ENCODE peak calls at places on chromosomes 3 and 15, in seven cellular contexts. M is psoas muscle, O is A673, B is Panc1, A is PC-3, T is HCT116, J is uterus. P is an unnamed sample. For H3K4me1, the result is how much of the 10 kb centered on the place peaks cover.

GRCh38 chr3:85193565-85193964 is 234.8 kb downstream of the CADM2 start:
- DNase-seq in M (no peak), O (no peak), B (no peak), A (peak), T (no peak), J (no peak), P (no peak)

GRCh38 chr15:83717010-83717409 is 63.1 kb downstream of the ADAMTSL3 start:
- DNase-seq in M (no peak), O (peak), B (no peak), A (no peak), T (no peak), J (no peak), P (no peak)

GRCh38 chr3:128271536-128272332 is 118.5 kb downstream of the EEFSEC start:
- DNase-seq in M (no peak), O (no peak), B (no peak), A (no peak), T (no peak), J (no peak), P (no peak)

GRCh38 chr15:33860749-33861148 is 107.5 kb upstream of the CHRM5 start:
- DNase-seq in M (no peak), O (no peak), B (no peak), A (peak), T (peak), J (no peak), P (no peak)

GRCh38 chr3:188553569-188553968 is 399.6 kb downstream of the LPP start:
- DNase-seq in M (no peak), O (no peak), B (no peak), A (peak), T (no peak), J (no peak), P (no peak)

GRCh38 chr3:120350431-120350941 is 1.3 kb upstream of the LRRC58 start:
- DNase-seq in M (no peak), O (peak), B (no peak), A (peak), T (no peak), J (peak), P (peak)

GRCh38 chr3:117941015-117941414 is 1093.6 kb downstream of the IGSF11 start:
- DNase-seq in M (no peak), O (no peak), B (no peak), A (no peak), T (no peak), J (no peak), P (no peak)

GRCh38 chr3:5271061-5271683 is 83.7 kb downstream of the EDEM1 start:
- DNase-seq in M (no peak), O (no peak), B (no peak), A (no peak), T (no peak), J (no peak), P (no peak)

GRCh38 chr15:77415450-77416448 is 4.2 kb downstream of the PEAK1 start:
- DNase-seq in M (peak), O (no peak), B (no peak), A (no peak), T (no peak), J (no peak), P (no peak)

GRCh38 chr3:151795276-151795675 is 18.6 kb upstream of the AADAC start:
- DNase-seq in M (no peak), O (peak), B (peak), A (peak), T (no peak), J (no peak), P (no peak)

GRCh38 chr3:113498221-113499005 is 16.5 kb downstream of the SPICE1 start:
- DNase-seq in M (no peak), O (no peak), B (no peak), A (peak), T (no peak), J (no peak), P (no peak)

GRCh38 chr3:187507266-187507665 is 139.1 kb downstream of the RTP4 start:
- DNase-seq in M (no peak), O (no peak), B (no peak), A (no peak), T (no peak), J (no peak), P (no peak)

GRCh38 chr3:2061360-2061759 is 37.3 kb upstream of the CNTN4 start:
- DNase-seq in M (no peak), O (no peak), B (no peak), A (no peak), T (no peak), J (no peak), P (no peak)

GRCh38 chr3:188037116-188037718 is 116.7 kb upstream of the LPP start:
- DNase-seq in M (no peak), O (peak), B (no peak), A (peak), T (peak), J (no peak), P (peak)

GRCh38 chr3:189494632-189495031 is 136.6 kb upstream of the TP63 start:
- DNase-seq in M (no peak), O (no peak), B (no peak), A (no peak), T (no peak), J (no peak), P (no peak)

GRCh38 chr3:117919611-117920010 is 1115.0 kb downstream of the IGSF11 start:
- DNase-seq in M (no peak), O (no peak), B (no peak), A (no peak), T (no peak), J (no peak), P (no peak)

GRCh38 chr3:131033480-131034080 is 6.9 kb downstream of the NEK11 start:
- DNase-seq in M (no peak), O (peak), B (peak), A (peak), T (peak), J (no peak), P (no peak)

GRCh38 chr15:47897525-47897924 is 180.2 kb downstream of the SEMA6D start:
- DNase-seq in M (no peak), O (no peak), B (no peak), A (peak), T (no peak), J (no peak), P (no peak)

GRCh38 chr3:8457039-8457438 is 44.6 kb upstream of the LMCD1 start:
- DNase-seq in M (no peak), O (no peak), B (no peak), A (no peak), T (no peak), J (no peak), P (no peak)

GRCh38 chr15:69996321-69996720 is 101.4 kb downstream of the TLE3 start:
- DNase-seq in M (no peak), O (no peak), B (no peak), A (no peak), T (no peak), J (no peak), P (no peak)

GRCh38 chr3:142359367-142359766 is 88.5 kb downstream of the XRN1 start:
- DNase-seq in M (no peak), O (no peak), B (no peak), A (no peak), T (no peak), J (no peak), P (no peak)

GRCh38 chr3:48664929-48665328 is 2.2 kb upstream of the CELSR3 start:
- DNase-seq in M (no peak), O (no peak), B (no peak), A (no peak), T (no peak), J (no peak), P (no peak)

GRCh38 chr3:52533623-52534280 is at the start of gene NT5DC2:
- DNase-seq in M (peak), O (peak), B (no peak), A (peak), T (no peak), J (peak), P (peak)

DNA sequence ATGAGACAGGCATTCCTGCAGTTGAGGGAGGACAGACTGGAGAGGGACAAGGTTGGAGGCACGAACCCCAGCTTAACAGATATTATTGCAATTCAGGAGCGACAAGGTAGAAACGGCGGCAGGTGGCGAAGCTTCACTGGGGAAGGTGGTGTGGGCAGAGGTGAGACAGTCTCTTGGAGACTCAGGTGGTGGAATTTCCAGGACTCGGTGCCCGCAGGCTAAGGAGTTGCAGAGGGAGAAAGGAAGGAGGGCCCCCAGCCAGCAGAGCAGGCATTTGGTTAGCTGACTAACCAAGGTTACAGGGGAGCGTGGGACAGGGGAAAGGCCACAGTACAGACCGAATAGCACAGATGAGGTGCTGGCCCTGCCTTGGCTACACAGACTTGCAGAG is 3.0 kb downstream of the FAM174B start:
- DNase-seq in M (no peak), O (no peak), B (no peak), A (peak), T (no peak), J (no peak), P (no peak)
- H3K4me1 ChIP-seq in M (under half), O (under half), B (under half), A (under half), T (under half), J (under half), P (under half)

DNA sequence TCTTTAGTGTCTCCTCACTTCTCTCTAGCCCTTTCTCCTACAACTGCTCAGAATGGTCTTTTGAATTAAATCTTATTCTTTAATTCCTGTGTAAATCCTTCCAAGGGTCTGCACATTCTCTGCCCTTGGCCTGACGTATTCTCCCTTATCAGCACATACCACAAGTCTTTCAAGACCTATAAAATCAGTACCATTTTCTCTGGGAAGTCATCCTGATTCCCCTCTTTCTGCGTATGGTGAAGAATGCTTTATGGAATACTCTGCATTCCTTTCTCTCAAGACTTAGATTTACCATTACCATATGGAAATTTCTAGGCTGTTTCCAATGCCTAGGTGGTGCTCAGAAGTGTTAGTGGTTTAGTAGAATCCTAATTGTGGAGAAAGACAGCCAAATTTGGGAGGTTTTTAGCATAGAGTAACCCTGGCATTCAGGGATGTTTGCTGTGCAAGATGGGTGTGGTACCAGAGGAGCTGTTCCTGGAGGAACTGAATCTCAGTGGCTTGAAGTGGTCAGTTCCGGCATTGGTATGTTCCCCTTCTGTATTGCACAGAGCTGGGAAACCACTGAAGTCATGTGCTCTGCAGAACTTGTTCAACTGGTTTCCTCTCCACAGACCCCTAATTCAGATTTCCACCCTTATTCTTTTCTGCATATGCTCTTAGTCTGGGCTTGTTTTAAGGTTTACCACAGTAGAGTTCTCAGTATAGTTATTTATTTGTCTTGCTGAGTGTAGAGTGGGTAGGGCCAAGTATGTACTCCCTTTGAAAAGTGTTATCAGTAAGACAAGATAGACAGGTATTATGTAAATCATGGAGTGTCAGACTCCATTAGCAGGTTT is 24.5 kb downstream of the IQGAP1 start:
- DNase-seq in M (no peak), O (no peak), B (no peak), A (peak), T (peak), J (no peak), P (no peak)
- H3K4me1 ChIP-seq in M (half or more), O (under half), B (under half), A (under half), T (under half), J (under half), P (under half)

DNA sequence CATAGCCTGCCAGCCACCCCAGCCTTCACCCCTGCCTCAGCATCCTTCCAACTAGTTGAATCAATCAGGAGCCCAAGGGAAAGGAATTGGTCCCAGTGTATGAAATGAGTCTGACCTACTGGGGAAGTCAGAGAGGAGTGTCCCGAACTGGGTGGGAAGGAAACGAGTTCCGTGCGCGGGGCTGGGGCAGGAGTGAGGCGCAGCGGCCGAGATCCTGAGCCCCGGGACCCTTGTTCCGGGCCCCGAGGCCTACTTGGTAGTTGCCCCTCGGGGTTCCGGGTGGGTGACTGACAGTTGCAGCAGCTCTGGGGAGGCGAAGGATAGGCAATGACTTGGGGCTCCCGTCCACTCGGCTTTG is 1.1 kb upstream of the PLCL2 start:
- DNase-seq in M (no peak), O (no peak), B (no peak), A (no peak), T (no peak), J (no peak), P (no peak)
- H3K4me1 ChIP-seq in M (half or more), O (under half), B (under half), A (under half), T (under half), J (under half), P (under half)

DNA sequence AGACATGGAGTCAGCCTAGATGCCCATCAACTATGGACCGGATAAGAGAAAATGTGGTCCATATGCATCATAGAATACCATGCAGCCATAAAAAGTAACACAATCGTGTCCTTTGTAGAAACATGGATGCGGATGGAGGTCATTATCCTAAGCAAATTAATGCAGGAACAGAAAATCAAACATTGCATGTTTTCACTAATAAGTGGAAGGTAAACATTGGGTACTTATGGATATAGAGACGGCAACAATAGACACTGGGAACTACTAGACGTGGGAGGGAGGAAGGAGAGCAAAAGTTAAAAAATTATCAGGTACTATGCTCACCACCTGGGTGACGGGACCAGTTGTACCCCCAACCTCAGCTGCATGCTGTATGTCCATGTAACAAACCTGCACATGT is 2.5 kb downstream of the PLD1 start:
- DNase-seq in M (no peak), O (no peak), B (no peak), A (no peak), T (no peak), J (no peak), P (no peak)
- H3K4me1 ChIP-seq in M (under half), O (under half), B (half or more), A (half or more), T (under half), J (under half), P (under half)

GRCh38 chr15:52540374-52541012 is 11.8 kb upstream of the MYO5A start:
- DNase-seq in M (no peak), O (no peak), B (no peak), A (no peak), T (no peak), J (no peak), P (no peak)

GRCh38 chr15:52532427-52532826 is 3.7 kb upstream of the MYO5A start:
- DNase-seq in M (no peak), O (no peak), B (no peak), A (no peak), T (no peak), J (no peak), P (no peak)

GRCh38 chr15:52537459-52537858 is 8.8 kb upstream of the MYO5A start:
- DNase-seq in M (no peak), O (no peak), B (no peak), A (no peak), T (no peak), J (no peak), P (no peak)
- H3K4me1 ChIP-seq in M (under half), O (under half), B (under half), A (under half), T (under half), J (under half), P (under half)

GRCh38 chr3:138328341-138328740 is 1.3 kb downstream of the NME9 start:
- DNase-seq in M (no peak), O (peak), B (no peak), A (no peak), T (no peak), J (no peak), P (no peak)

GRCh38 chr3:138329127-138329983 is at the start of gene NME9:
- DNase-seq in M (peak), O (peak), B (peak), A (peak), T (peak), J (peak), P (peak)

GRCh38 chr3:138326866-138327595 is 2.6 kb downstream of the NME9 start:
- DNase-seq in M (no peak), O (no peak), B (no peak), A (no peak), T (no peak), J (no peak), P (no peak)

GRCh38 chr3:138325990-138326389 is 3.7 kb downstream of the NME9 start:
- DNase-seq in M (no peak), O (no peak), B (no peak), A (no peak), T (no peak), J (no peak), P (no peak)

DNA sequence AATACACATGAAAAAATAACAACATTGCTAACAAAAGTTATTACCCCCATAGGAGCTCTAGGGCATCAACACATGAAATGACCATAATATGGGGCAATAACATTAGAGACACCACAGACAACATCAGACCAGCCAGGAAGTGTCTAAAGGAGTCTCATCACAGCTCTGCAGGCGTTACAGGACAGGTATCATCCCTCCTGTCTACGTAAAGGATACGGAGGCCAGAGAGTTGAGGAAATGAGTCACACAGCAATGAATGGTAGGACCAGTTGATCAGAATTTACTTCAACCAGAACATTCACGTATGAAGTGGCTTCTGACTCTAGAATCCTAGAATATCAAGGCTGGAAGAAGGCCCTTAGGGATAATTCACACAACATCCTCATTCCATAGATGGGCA is 1.8 kb downstream of the NME9 start:
- DNase-seq in M (no peak), O (no peak), B (no peak), A (peak), T (no peak), J (no peak), P (no peak)
- H3K4me1 ChIP-seq in M (under half), O (under half), B (under half), A (under half), T (under half), J (under half), P (under half)

DNA sequence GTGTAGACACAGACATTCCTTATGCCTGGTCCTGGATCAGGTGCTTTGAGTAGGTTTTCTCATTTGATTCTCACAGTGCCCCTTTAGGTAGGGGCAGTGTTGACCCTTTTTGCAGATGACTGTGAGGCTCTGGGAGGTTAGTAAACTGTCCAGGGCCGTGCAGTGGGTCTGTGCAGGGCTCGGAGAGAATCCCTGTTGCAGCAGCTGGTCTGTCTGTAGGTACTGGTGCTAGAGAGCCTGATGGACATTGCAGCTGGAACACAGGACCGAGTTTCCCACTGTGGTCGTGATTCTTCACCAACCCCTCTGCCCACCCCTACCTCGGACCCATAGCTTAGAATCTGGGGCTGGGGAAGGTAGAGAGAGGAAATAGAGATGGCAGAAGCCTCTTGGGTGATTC is 51.8 kb downstream of the CHCHD6 start:
- DNase-seq in M (no peak), O (no peak), B (no peak), A (no peak), T (no peak), J (no peak), P (no peak)
- H3K4me1 ChIP-seq in M (under half), O (under half), B (under half), A (under half), T (under half), J (under half), P (under half)

DNA sequence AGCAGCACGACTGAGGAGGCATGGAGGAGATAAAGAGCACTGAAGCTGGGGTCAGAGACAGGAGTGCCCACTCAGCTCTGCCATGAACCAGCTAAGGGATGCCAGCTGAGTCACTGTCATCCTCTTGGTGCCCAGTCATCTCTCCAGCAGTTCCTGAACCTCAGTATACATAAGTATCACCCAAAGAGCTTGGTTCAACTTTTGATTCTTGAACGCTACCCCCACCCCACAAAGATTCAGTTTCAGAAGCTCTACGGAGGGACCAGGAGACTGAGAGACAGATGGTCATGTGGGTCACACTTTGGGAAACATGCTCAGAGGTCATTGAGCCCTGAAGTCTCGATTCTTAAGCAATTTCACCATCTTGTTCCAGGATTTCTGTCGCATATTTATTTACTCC is 108.4 kb downstream of the ALDH1A2 start:
- DNase-seq in M (no peak), O (no peak), B (no peak), A (no peak), T (no peak), J (no peak), P (no peak)
- H3K4me1 ChIP-seq in M (under half), O (under half), B (under half), A (under half), T (under half), J (under half), P (under half)

P was measured in testis.